ENCODE peak calls at places on chromosome 2, in five cellular contexts. W is GM03348, C is H4, G is A172, P is NCI-H1092. S is an unnamed sample.

GRCh38 chr2:103144837-103145236 is 383.0 kb downstream of the TMEM182 start:
- DNase-seq in W (no peak), P (no peak), C (no peak), G (no peak), S (no peak)

GRCh38 chr2:74925361-74925786 is 33.1 kb upstream of the POLE4 start:
- DNase-seq in C (no peak), P (no peak), W (no peak), G (no peak), S (no peak)

GRCh38 chr2:10188211-10188610 is 65.7 kb downstream of the RRM2 start:
- DNase-seq in P (no peak), G (no peak), W (no peak), C (peak), S (no peak)

GRCh38 chr2:239939736-239940483 is 85.2 kb downstream of the NDUFA10 start:
- DNase-seq in G (no peak), C (no peak), W (no peak), P (no peak), S (no peak)

GRCh38 chr2:173431191-173431590 is 76.5 kb downstream of the CDCA7 start:
- DNase-seq in W (no peak), C (no peak), G (no peak), P (no peak), S (no peak)

GRCh38 chr2:9948721-9949120 is 2.8 kb upstream of the GRHL1 start:
- DNase-seq in G (no peak), C (no peak), W (no peak), P (no peak), S (no peak)

GRCh38 chr2:65940856-65941255 is 494.1 kb upstream of the MEIS1 start:
- DNase-seq in P (no peak), W (no peak), C (no peak), G (no peak), S (no peak)

GRCh38 chr2:125745514-125745913 is 910.4 kb upstream of the GYPC start:
- DNase-seq in C (peak), G (no peak), P (peak), W (no peak), S (peak)

GRCh38 chr2:110959233-110959632 is 161.5 kb upstream of the BCL2L11 start:
- DNase-seq in P (no peak), W (no peak), C (no peak), G (no peak), S (no peak)

GRCh38 chr2:131039535-131039907 is 53.7 kb downstream of the FAM168B start:
- DNase-seq in C (no peak), G (no peak), P (no peak), W (no peak), S (no peak)

GRCh38 chr2:162221064-162221463 is 22.2 kb downstream of the FAP start:
- DNase-seq in G (peak), C (peak), W (peak), P (no peak), S (no peak)

GRCh38 chr2:120430957-120431356 is 85.0 kb downstream of the INHBB start:
- DNase-seq in C (no peak), W (no peak), P (no peak), G (no peak), S (no peak)

GRCh38 chr2:64859208-64860161 is 129.7 kb upstream of the SLC1A4 start:
- DNase-seq in W (peak), C (peak), P (peak), G (peak), S (peak)